ENCODE peak calls at places on chromosomes 7 and 10, in ten cellular contexts. T is GM13976, R is stomach, S is Kasumi-1, C is NCI-H1105, K is EL, W is smooth muscle cell of the brain vasculature, V is H54, F is MM.1S, M is left colon. X is an unnamed sample.

GRCh38 chr7:15720849-15721471 is 34.5 kb upstream of the MEOX2 start:
- DNase-seq in F (peak; percentile 52), C (peak; percentile 17), K (peak; percentile 51), R (no peak), T (peak; percentile 4), V (peak; percentile 7), W (peak; percentile 41), M (peak; percentile 30), S (peak; percentile 29), X (peak; percentile 44)

GRCh38 chr7:107810626-107811025 is 7.6 kb upstream of the SLC26A3 start:
- DNase-seq in C (no peak), R (no peak), W (no peak), S (no peak), F (peak; percentile 10), K (no peak), T (no peak), M (no peak), V (no peak), X (no peak)

GRCh38 chr7:25994433-25994988 is 157.5 kb upstream of the NFE2L3 start:
- DNase-seq in F (no peak), V (no peak), M (no peak), W (no peak), T (no peak), K (no peak), C (no peak), S (no peak), R (no peak), X (no peak)

GRCh38 chr10:86954681-86955500 is 2.5 kb downstream of the MMRN2 start:
- DNase-seq in T (peak; percentile 21), C (no peak), R (no peak), M (peak; percentile 2), S (no peak), V (no peak), F (no peak), K (no peak), W (no peak), X (no peak)

GRCh38 chr7:97064972-97065587 is 40.4 kb upstream of the DLX5 start:
- DNase-seq in M (no peak), K (peak; percentile 43), C (peak; percentile 77), W (peak; percentile 13), S (peak; percentile 71), F (peak; percentile 58), R (no peak), T (peak; percentile 67), V (peak; percentile 17), X (peak; percentile 22)

GRCh38 chr7:101817031-101817929 is at the start of gene CUX1:
- DNase-seq in R (peak; percentile 54), M (peak; percentile 65), S (peak; percentile 57), F (peak; percentile 46), W (no peak), K (peak; percentile 38), C (no peak), V (no peak), T (peak; percentile 51), X (no peak)

GRCh38 chr7:83301416-83301815 is 138.7 kb upstream of the PCLO start:
- DNase-seq in K (no peak), S (no peak), T (no peak), V (no peak), R (no peak), F (no peak), W (peak; percentile 43), M (no peak), C (no peak), X (no peak)

GRCh38 chr7:129553861-129554530 is 51.7 kb downstream of the SMKR1 start:
- DNase-seq in F (no peak), C (peak; percentile 49), T (no peak), S (no peak), V (peak; percentile 78), W (no peak), R (no peak), K (peak; percentile 72), M (peak; percentile 8), X (peak; percentile 6)

GRCh38 chr7:102393467-102393866 is 2.7 kb upstream of the PRKRIP1 start:
- DNase-seq in W (no peak), K (peak; percentile 67), M (no peak), V (no peak), S (no peak), T (no peak), C (no peak), R (no peak), F (no peak), X (no peak)

GRCh38 chr7:113710310-113711106 is 208.3 kb downstream of the PPP1R3A start:
- DNase-seq in K (peak; percentile 74), M (peak; percentile 6), R (no peak), V (peak; percentile 6), F (peak; percentile 93), C (peak; percentile 68), S (peak; percentile 82), T (peak; percentile 51), W (peak; percentile 70), X (peak; percentile 86)

X was measured in SK-N-MC.